ENCODE peak calls at places on chromosomes 3 and 15, in nine cellular contexts. One of them, this sample, is unnamed.

GRCh38 chr15:36370051-36370734 is 209.2 kb upstream of the CDIN1 start:
- DNase-seq in fibroblast of the conjunctiva: no peak
- DNase-seq in ELF-1: no peak
- DNase-seq in effector memory CD8-positive, alpha-beta T cell: no peak
- DNase-seq in tibial artery: no peak
- DNase-seq in stimulated activated CD4-positive, alpha-beta T cell treated with anti-CD3 and anti-CD28 coated beads, Interleukin-12 subunit alpha, Interleukin-12 subunit beta, amount 100 ng/mL, for 24 hours: no peak
- DNase-seq in A172: no peak
- DNase-seq in GM13976: no peak
- DNase-seq in CD4-positive, CD25-positive, alpha-beta regulatory T cell: no peak
- DNase-seq in this sample: no peak

GRCh38 chr15:64791401-64791800 is 16.0 kb upstream of the RBPMS2 start:
- DNase-seq in A172: no peak
- DNase-seq in ELF-1: no peak
- DNase-seq in tibial artery: no peak
- DNase-seq in fibroblast of the conjunctiva: no peak
- DNase-seq in CD4-positive, CD25-positive, alpha-beta regulatory T cell: no peak
- DNase-seq in effector memory CD8-positive, alpha-beta T cell: no peak
- DNase-seq in stimulated activated CD4-positive, alpha-beta T cell treated with anti-CD3 and anti-CD28 coated beads, Interleukin-12 subunit alpha, Interleukin-12 subunit beta, amount 100 ng/mL, for 24 hours: no peak
- DNase-seq in GM13976: no peak
- DNase-seq in this sample: no peak

GRCh38 chr3:64257096-64257755 is 32.0 kb upstream of the PRICKLE2 start:
- DNase-seq in GM13976: no peak
- DNase-seq in fibroblast of the conjunctiva: no peak
- DNase-seq in A172: no peak
- DNase-seq in effector memory CD8-positive, alpha-beta T cell: no peak
- DNase-seq in CD4-positive, CD25-positive, alpha-beta regulatory T cell: no peak
- DNase-seq in ELF-1: no peak
- DNase-seq in stimulated activated CD4-positive, alpha-beta T cell treated with anti-CD3 and anti-CD28 coated beads, Interleukin-12 subunit alpha, Interleukin-12 subunit beta, amount 100 ng/mL, for 24 hours: no peak
- DNase-seq in tibial artery: peak
- DNase-seq in this sample: no peak

GRCh38 chr3:169477790-169478189 is 185.7 kb downstream of the MECOM start:
- DNase-seq in stimulated activated CD4-positive, alpha-beta T cell treated with anti-CD3 and anti-CD28 coated beads, Interleukin-12 subunit alpha, Interleukin-12 subunit beta, amount 100 ng/mL, for 24 hours: no peak
- DNase-seq in A172: no peak
- DNase-seq in effector memory CD8-positive, alpha-beta T cell: no peak
- DNase-seq in tibial artery: no peak
- DNase-seq in GM13976: no peak
- DNase-seq in CD4-positive, CD25-positive, alpha-beta regulatory T cell: no peak
- DNase-seq in fibroblast of the conjunctiva: no peak
- DNase-seq in ELF-1: no peak
- DNase-seq in this sample: no peak

GRCh38 chr15:69963375-69963774 is 134.3 kb downstream of the TLE3 start:
- DNase-seq in tibial artery: no peak
- DNase-seq in CD4-positive, CD25-positive, alpha-beta regulatory T cell: no peak
- DNase-seq in GM13976: no peak
- DNase-seq in stimulated activated CD4-positive, alpha-beta T cell treated with anti-CD3 and anti-CD28 coated beads, Interleukin-12 subunit alpha, Interleukin-12 subunit beta, amount 100 ng/mL, for 24 hours: no peak
- DNase-seq in ELF-1: no peak
- DNase-seq in effector memory CD8-positive, alpha-beta T cell: no peak
- DNase-seq in A172: no peak
- DNase-seq in fibroblast of the conjunctiva: no peak
- DNase-seq in this sample: no peak

GRCh38 chr3:197547206-197547605 is 8.6 kb downstream of the BDH1 start:
- DNase-seq in stimulated activated CD4-positive, alpha-beta T cell treated with anti-CD3 and anti-CD28 coated beads, Interleukin-12 subunit alpha, Interleukin-12 subunit beta, amount 100 ng/mL, for 24 hours: no peak
- DNase-seq in A172: no peak
- DNase-seq in effector memory CD8-positive, alpha-beta T cell: no peak
- DNase-seq in ELF-1: no peak
- DNase-seq in tibial artery: no peak
- DNase-seq in CD4-positive, CD25-positive, alpha-beta regulatory T cell: no peak
- DNase-seq in GM13976: no peak
- DNase-seq in fibroblast of the conjunctiva: no peak
- DNase-seq in this sample: no peak

GRCh38 chr15:61564785-61565184 is 335.7 kb upstream of the RORA start:
- DNase-seq in fibroblast of the conjunctiva: no peak
- DNase-seq in CD4-positive, CD25-positive, alpha-beta regulatory T cell: no peak
- DNase-seq in tibial artery: no peak
- DNase-seq in effector memory CD8-positive, alpha-beta T cell: no peak
- DNase-seq in GM13976: no peak
- DNase-seq in stimulated activated CD4-positive, alpha-beta T cell treated with anti-CD3 and anti-CD28 coated beads, Interleukin-12 subunit alpha, Interleukin-12 subunit beta, amount 100 ng/mL, for 24 hours: no peak
- DNase-seq in A172: no peak
- DNase-seq in ELF-1: no peak
- DNase-seq in this sample: no peak

GRCh38 chr3:42162462-42162861 is 71.3 kb downstream of the TRAK1 start:
- DNase-seq in CD4-positive, CD25-positive, alpha-beta regulatory T cell: no peak
- DNase-seq in tibial artery: no peak
- DNase-seq in ELF-1: no peak
- DNase-seq in GM13976: no peak
- DNase-seq in stimulated activated CD4-positive, alpha-beta T cell treated with anti-CD3 and anti-CD28 coated beads, Interleukin-12 subunit alpha, Interleukin-12 subunit beta, amount 100 ng/mL, for 24 hours: no peak
- DNase-seq in effector memory CD8-positive, alpha-beta T cell: no peak
- DNase-seq in A172: no peak
- DNase-seq in fibroblast of the conjunctiva: no peak
- DNase-seq in this sample: no peak

GRCh38 chr3:126835472-126836219 is 131.6 kb downstream of the CHCHD6 start:
- DNase-seq in A172: peak
- DNase-seq in tibial artery: no peak
- DNase-seq in CD4-positive, CD25-positive, alpha-beta regulatory T cell: no peak
- DNase-seq in fibroblast of the conjunctiva: no peak
- DNase-seq in ELF-1: no peak
- DNase-seq in GM13976: no peak
- DNase-seq in stimulated activated CD4-positive, alpha-beta T cell treated with anti-CD3 and anti-CD28 coated beads, Interleukin-12 subunit alpha, Interleukin-12 subunit beta, amount 100 ng/mL, for 24 hours: no peak
- DNase-seq in effector memory CD8-positive, alpha-beta T cell: no peak
- DNase-seq in this sample: no peak

GRCh38 chr15:54803139-54803808 is 393.5 kb downstream of the RSL24D1 start:
- DNase-seq in effector memory CD8-positive, alpha-beta T cell: no peak
- DNase-seq in GM13976: no peak
- DNase-seq in ELF-1: no peak
- DNase-seq in A172: peak
- DNase-seq in tibial artery: no peak
- DNase-seq in fibroblast of the conjunctiva: no peak
- DNase-seq in CD4-positive, CD25-positive, alpha-beta regulatory T cell: no peak
- DNase-seq in stimulated activated CD4-positive, alpha-beta T cell treated with anti-CD3 and anti-CD28 coated beads, Interleukin-12 subunit alpha, Interleukin-12 subunit beta, amount 100 ng/mL, for 24 hours: no peak
- DNase-seq in this sample: no peak

GRCh38 chr15:62545392-62546227 is 380.5 kb upstream of the C2CD4B start:
- DNase-seq in A172: no peak
- DNase-seq in GM13976: no peak
- DNase-seq in tibial artery: peak
- DNase-seq in effector memory CD8-positive, alpha-beta T cell: no peak
- DNase-seq in ELF-1: no peak
- DNase-seq in fibroblast of the conjunctiva: peak
- DNase-seq in stimulated activated CD4-positive, alpha-beta T cell treated with anti-CD3 and anti-CD28 coated beads, Interleukin-12 subunit alpha, Interleukin-12 subunit beta, amount 100 ng/mL, for 24 hours: no peak
- DNase-seq in CD4-positive, CD25-positive, alpha-beta regulatory T cell: no peak
- DNase-seq in this sample: no peak

GRCh38 chr3:9782777-9783176 is 9.5 kb downstream of the TADA3 start:
- DNase-seq in tibial artery: no peak
- DNase-seq in effector memory CD8-positive, alpha-beta T cell: no peak
- DNase-seq in ELF-1: no peak
- DNase-seq in CD4-positive, CD25-positive, alpha-beta regulatory T cell: no peak
- DNase-seq in stimulated activated CD4-positive, alpha-beta T cell treated with anti-CD3 and anti-CD28 coated beads, Interleukin-12 subunit alpha, Interleukin-12 subunit beta, amount 100 ng/mL, for 24 hours: no peak
- DNase-seq in GM13976: no peak
- DNase-seq in fibroblast of the conjunctiva: no peak
- DNase-seq in A172: no peak
- DNase-seq in this sample: no peak

GRCh38 chr15:88950600-88951160 is 37.5 kb upstream of the MFGE8 start:
- DNase-seq in effector memory CD8-positive, alpha-beta T cell: no peak
- DNase-seq in tibial artery: no peak
- DNase-seq in fibroblast of the conjunctiva: no peak
- DNase-seq in CD4-positive, CD25-positive, alpha-beta regulatory T cell: no peak
- DNase-seq in ELF-1: no peak
- DNase-seq in stimulated activated CD4-positive, alpha-beta T cell treated with anti-CD3 and anti-CD28 coated beads, Interleukin-12 subunit alpha, Interleukin-12 subunit beta, amount 100 ng/mL, for 24 hours: no peak
- DNase-seq in GM13976: no peak
- DNase-seq in A172: no peak
- DNase-seq in this sample: no peak

GRCh38 chr3:184868477-184868876 is 56.5 kb downstream of the VPS8 start:
- DNase-seq in A172: no peak
- DNase-seq in fibroblast of the conjunctiva: no peak
- DNase-seq in tibial artery: no peak
- DNase-seq in ELF-1: no peak
- DNase-seq in GM13976: no peak
- DNase-seq in effector memory CD8-positive, alpha-beta T cell: no peak
- DNase-seq in stimulated activated CD4-positive, alpha-beta T cell treated with anti-CD3 and anti-CD28 coated beads, Interleukin-12 subunit alpha, Interleukin-12 subunit beta, amount 100 ng/mL, for 24 hours: no peak
- DNase-seq in CD4-positive, CD25-positive, alpha-beta regulatory T cell: no peak
- DNase-seq in this sample: no peak

GRCh38 chr3:63349583-63350177 is 71.6 kb downstream of the SYNPR start:
- DNase-seq in CD4-positive, CD25-positive, alpha-beta regulatory T cell: peak
- DNase-seq in ELF-1: peak
- DNase-seq in GM13976: peak
- DNase-seq in effector memory CD8-positive, alpha-beta T cell: no peak
- DNase-seq in tibial artery: no peak
- DNase-seq in A172: peak
- DNase-seq in stimulated activated CD4-positive, alpha-beta T cell treated with anti-CD3 and anti-CD28 coated beads, Interleukin-12 subunit alpha, Interleukin-12 subunit beta, amount 100 ng/mL, for 24 hours: no peak
- DNase-seq in fibroblast of the conjunctiva: peak
- DNase-seq in this sample: no peak

GRCh38 chr3:53478166-53478830 is 16.1 kb upstream of the CACNA1D start:
- DNase-seq in CD4-positive, CD25-positive, alpha-beta regulatory T cell: no peak
- DNase-seq in effector memory CD8-positive, alpha-beta T cell: no peak
- DNase-seq in A172: no peak
- DNase-seq in ELF-1: peak
- DNase-seq in stimulated activated CD4-positive, alpha-beta T cell treated with anti-CD3 and anti-CD28 coated beads, Interleukin-12 subunit alpha, Interleukin-12 subunit beta, amount 100 ng/mL, for 24 hours: no peak
- DNase-seq in GM13976: no peak
- DNase-seq in tibial artery: no peak
- DNase-seq in fibroblast of the conjunctiva: no peak
- DNase-seq in this sample: no peak

GRCh38 chr15:75947117-75947516 is 43.4 kb downstream of the FBXO22 start:
- DNase-seq in effector memory CD8-positive, alpha-beta T cell: no peak
- DNase-seq in fibroblast of the conjunctiva: peak
- DNase-seq in stimulated activated CD4-positive, alpha-beta T cell treated with anti-CD3 and anti-CD28 coated beads, Interleukin-12 subunit alpha, Interleukin-12 subunit beta, amount 100 ng/mL, for 24 hours: no peak
- DNase-seq in A172: peak
- DNase-seq in tibial artery: no peak
- DNase-seq in ELF-1: no peak
- DNase-seq in CD4-positive, CD25-positive, alpha-beta regulatory T cell: no peak
- DNase-seq in GM13976: no peak
- DNase-seq in this sample: no peak

GRCh38 chr3:34225828-34226227 is 427.4 kb downstream of the PDCD6IP start:
- DNase-seq in tibial artery: no peak
- DNase-seq in effector memory CD8-positive, alpha-beta T cell: no peak
- DNase-seq in fibroblast of the conjunctiva: no peak
- DNase-seq in A172: no peak
- DNase-seq in ELF-1: no peak
- DNase-seq in CD4-positive, CD25-positive, alpha-beta regulatory T cell: no peak
- DNase-seq in stimulated activated CD4-positive, alpha-beta T cell treated with anti-CD3 and anti-CD28 coated beads, Interleukin-12 subunit alpha, Interleukin-12 subunit beta, amount 100 ng/mL, for 24 hours: no peak
- DNase-seq in GM13976: no peak
- DNase-seq in this sample: no peak

GRCh38 chr3:134348524-134348923 is 25.7 kb downstream of the AMOTL2 start:
- DNase-seq in CD4-positive, CD25-positive, alpha-beta regulatory T cell: no peak
- DNase-seq in fibroblast of the conjunctiva: no peak
- DNase-seq in stimulated activated CD4-positive, alpha-beta T cell treated with anti-CD3 and anti-CD28 coated beads, Interleukin-12 subunit alpha, Interleukin-12 subunit beta, amount 100 ng/mL, for 24 hours: no peak
- DNase-seq in tibial artery: peak
- DNase-seq in GM13976: no peak
- DNase-seq in effector memory CD8-positive, alpha-beta T cell: no peak
- DNase-seq in A172: peak
- DNase-seq in ELF-1: peak
- DNase-seq in this sample: no peak

GRCh38 chr3:123749716-123750115 is 134.4 kb downstream of the MYLK start:
- DNase-seq in stimulated activated CD4-positive, alpha-beta T cell treated with anti-CD3 and anti-CD28 coated beads, Interleukin-12 subunit alpha, Interleukin-12 subunit beta, amount 100 ng/mL, for 24 hours: no peak
- DNase-seq in fibroblast of the conjunctiva: peak
- DNase-seq in CD4-positive, CD25-positive, alpha-beta regulatory T cell: no peak
- DNase-seq in tibial artery: no peak
- DNase-seq in effector memory CD8-positive, alpha-beta T cell: no peak
- DNase-seq in A172: peak
- DNase-seq in ELF-1: no peak
- DNase-seq in GM13976: no peak
- DNase-seq in this sample: no peak

GRCh38 chr15:101014921-101015841 is 96.0 kb downstream of the LRRK1 start:
- DNase-seq in A172: peak
- DNase-seq in ELF-1: peak
- DNase-seq in tibial artery: peak
- DNase-seq in GM13976: peak
- DNase-seq in CD4-positive, CD25-positive, alpha-beta regulatory T cell: peak
- DNase-seq in effector memory CD8-positive, alpha-beta T cell: peak
- DNase-seq in fibroblast of the conjunctiva: no peak
- DNase-seq in stimulated activated CD4-positive, alpha-beta T cell treated with anti-CD3 and anti-CD28 coated beads, Interleukin-12 subunit alpha, Interleukin-12 subunit beta, amount 100 ng/mL, for 24 hours: peak
- DNase-seq in this sample: peak

GRCh38 chr3:125511420-125512094 is 8.4 kb downstream of the SNX4 start:
- DNase-seq in stimulated activated CD4-positive, alpha-beta T cell treated with anti-CD3 and anti-CD28 coated beads, Interleukin-12 subunit alpha, Interleukin-12 subunit beta, amount 100 ng/mL, for 24 hours: no peak
- DNase-seq in ELF-1: no peak
- DNase-seq in A172: no peak
- DNase-seq in GM13976: peak
- DNase-seq in fibroblast of the conjunctiva: no peak
- DNase-seq in CD4-positive, CD25-positive, alpha-beta regulatory T cell: no peak
- DNase-seq in tibial artery: no peak
- DNase-seq in effector memory CD8-positive, alpha-beta T cell: no peak
- DNase-seq in this sample: no peak

GRCh38 chr3:187367561-187368103 is 553 bp upstream of the RTP4 start:
- DNase-seq in ELF-1: no peak
- DNase-seq in A172: no peak
- DNase-seq in CD4-positive, CD25-positive, alpha-beta regulatory T cell: peak
- DNase-seq in GM13976: no peak
- DNase-seq in stimulated activated CD4-positive, alpha-beta T cell treated with anti-CD3 and anti-CD28 coated beads, Interleukin-12 subunit alpha, Interleukin-12 subunit beta, amount 100 ng/mL, for 24 hours: no peak
- DNase-seq in effector memory CD8-positive, alpha-beta T cell: no peak
- DNase-seq in tibial artery: no peak
- DNase-seq in fibroblast of the conjunctiva: no peak
- DNase-seq in this sample: no peak

GRCh38 chr3:7913283-7913682 is 588.3 kb upstream of the LMCD1 start:
- DNase-seq in ELF-1: no peak
- DNase-seq in CD4-positive, CD25-positive, alpha-beta regulatory T cell: no peak
- DNase-seq in A172: no peak
- DNase-seq in fibroblast of the conjunctiva: no peak
- DNase-seq in stimulated activated CD4-positive, alpha-beta T cell treated with anti-CD3 and anti-CD28 coated beads, Interleukin-12 subunit alpha, Interleukin-12 subunit beta, amount 100 ng/mL, for 24 hours: no peak
- DNase-seq in effector memory CD8-positive, alpha-beta T cell: no peak
- DNase-seq in tibial artery: no peak
- DNase-seq in GM13976: no peak
- DNase-seq in this sample: no peak

GRCh38 chr15:70088887-70089691 is 8.6 kb downstream of the TLE3 start:
- DNase-seq in stimulated activated CD4-positive, alpha-beta T cell treated with anti-CD3 and anti-CD28 coated beads, Interleukin-12 subunit alpha, Interleukin-12 subunit beta, amount 100 ng/mL, for 24 hours: no peak
- DNase-seq in CD4-positive, CD25-positive, alpha-beta regulatory T cell: no peak
- DNase-seq in effector memory CD8-positive, alpha-beta T cell: no peak
- DNase-seq in A172: no peak
- DNase-seq in fibroblast of the conjunctiva: no peak
- DNase-seq in tibial artery: peak
- DNase-seq in ELF-1: peak
- DNase-seq in GM13976: no peak
- DNase-seq in this sample: no peak

GRCh38 chr3:51539291-51539891 is 872 bp downstream of the RAD54L2 start:
- DNase-seq in A172: peak
- DNase-seq in GM13976: peak
- DNase-seq in fibroblast of the conjunctiva: peak
- DNase-seq in CD4-positive, CD25-positive, alpha-beta regulatory T cell: peak
- DNase-seq in tibial artery: no peak
- DNase-seq in stimulated activated CD4-positive, alpha-beta T cell treated with anti-CD3 and anti-CD28 coated beads, Interleukin-12 subunit alpha, Interleukin-12 subunit beta, amount 100 ng/mL, for 24 hours: peak
- DNase-seq in effector memory CD8-positive, alpha-beta T cell: peak
- DNase-seq in ELF-1: peak
- DNase-seq in this sample: no peak

GRCh38 chr3:102156426-102156825 is 278.4 kb upstream of the ZPLD1 start:
- DNase-seq in effector memory CD8-positive, alpha-beta T cell: no peak
- DNase-seq in stimulated activated CD4-positive, alpha-beta T cell treated with anti-CD3 and anti-CD28 coated beads, Interleukin-12 subunit alpha, Interleukin-12 subunit beta, amount 100 ng/mL, for 24 hours: no peak
- DNase-seq in ELF-1: no peak
- DNase-seq in GM13976: no peak
- DNase-seq in A172: peak
- DNase-seq in tibial artery: no peak
- DNase-seq in CD4-positive, CD25-positive, alpha-beta regulatory T cell: no peak
- DNase-seq in fibroblast of the conjunctiva: peak
- DNase-seq in this sample: no peak

GRCh38 chr3:123818921-123819429 is 65.2 kb downstream of the MYLK start:
- DNase-seq in A172: peak
- DNase-seq in CD4-positive, CD25-positive, alpha-beta regulatory T cell: no peak
- DNase-seq in fibroblast of the conjunctiva: no peak
- DNase-seq in ELF-1: no peak
- DNase-seq in tibial artery: no peak
- DNase-seq in effector memory CD8-positive, alpha-beta T cell: no peak
- DNase-seq in stimulated activated CD4-positive, alpha-beta T cell treated with anti-CD3 and anti-CD28 coated beads, Interleukin-12 subunit alpha, Interleukin-12 subunit beta, amount 100 ng/mL, for 24 hours: no peak
- DNase-seq in GM13976: no peak
- DNase-seq in this sample: no peak

GRCh38 chr3:41111011-41111410 is 88.3 kb upstream of the CTNNB1 start:
- DNase-seq in tibial artery: no peak
- DNase-seq in GM13976: no peak
- DNase-seq in stimulated activated CD4-positive, alpha-beta T cell treated with anti-CD3 and anti-CD28 coated beads, Interleukin-12 subunit alpha, Interleukin-12 subunit beta, amount 100 ng/mL, for 24 hours: no peak
- DNase-seq in ELF-1: peak
- DNase-seq in A172: no peak
- DNase-seq in fibroblast of the conjunctiva: no peak
- DNase-seq in effector memory CD8-positive, alpha-beta T cell: no peak
- DNase-seq in CD4-positive, CD25-positive, alpha-beta regulatory T cell: no peak
- DNase-seq in this sample: no peak

GRCh38 chr3:133937756-133938601 is 42.3 kb upstream of the RAB6B start:
- DNase-seq in CD4-positive, CD25-positive, alpha-beta regulatory T cell: no peak
- DNase-seq in A172: no peak
- DNase-seq in fibroblast of the conjunctiva: peak
- DNase-seq in effector memory CD8-positive, alpha-beta T cell: no peak
- DNase-seq in tibial artery: no peak
- DNase-seq in GM13976: no peak
- DNase-seq in stimulated activated CD4-positive, alpha-beta T cell treated with anti-CD3 and anti-CD28 coated beads, Interleukin-12 subunit alpha, Interleukin-12 subunit beta, amount 100 ng/mL, for 24 hours: no peak
- DNase-seq in ELF-1: no peak
- DNase-seq in this sample: no peak

GRCh38 chr3:190849607-190850006 is 12.9 kb downstream of the GMNC start:
- DNase-seq in effector memory CD8-positive, alpha-beta T cell: no peak
- DNase-seq in GM13976: no peak
- DNase-seq in A172: no peak
- DNase-seq in tibial artery: no peak
- DNase-seq in fibroblast of the conjunctiva: no peak
- DNase-seq in stimulated activated CD4-positive, alpha-beta T cell treated with anti-CD3 and anti-CD28 coated beads, Interleukin-12 subunit alpha, Interleukin-12 subunit beta, amount 100 ng/mL, for 24 hours: no peak
- DNase-seq in CD4-positive, CD25-positive, alpha-beta regulatory T cell: no peak
- DNase-seq in ELF-1: no peak
- DNase-seq in this sample: no peak

This sample was measured in activated CD8-positive, alpha-beta memory T cell treated with anti-CD3 and anti-CD28 coated beads for 4 hours.